ENCODE peak calls at places on chromosomes 1 and 21, in eight cellular contexts. E is sigmoid colon, Q is stomach, H is HepG2, F is breast epithelium, J is prostate gland, S is HCT116, O is transverse colon. W is an unnamed sample. For H3K27me3, the result is how much of the 10 kb centered on the place peaks cover.

GRCh38 chr1:58325797-58326196 is 220.7 kb downstream of the OMA1 start:
- DNase-seq in E (no peak), Q (no peak), H (no peak), F (no peak), J (no peak), S (no peak), O (no peak), W (peak)

GRCh38 chr1:157080714-157081113 is 18.9 kb downstream of the ETV3L start:
- DNase-seq in E (no peak), Q (no peak), H (no peak), F (no peak), J (no peak), S (no peak), O (no peak), W (no peak)

GRCh38 chr1:3610165-3610822 is 1.0 kb downstream of the MEGF6 start:
- DNase-seq in E (no peak), Q (no peak), H (no peak), F (no peak), J (no peak), S (no peak), O (no peak), W (peak)

GRCh38 chr1:201019321-201019977 is 4.1 kb downstream of the KIF21B start:
- DNase-seq in E (no peak), Q (peak), H (peak), F (no peak), J (no peak), S (peak), O (peak), W (no peak)

GRCh38 chr1:11521605-11522399 is 42.8 kb downstream of the DISP3 start:
- DNase-seq in E (peak), Q (no peak), H (no peak), F (peak), J (no peak), S (no peak), O (no peak), W (no peak)

GRCh38 chr1:168455764-168456163 is 88.0 kb downstream of the XCL2 start:
- DNase-seq in E (no peak), Q (no peak), H (no peak), F (no peak), J (no peak), S (no peak), O (no peak), W (no peak)

GRCh38 chr1:3166206-3166918 is 97.4 kb downstream of the PRDM16 start:
- DNase-seq in E (no peak), Q (no peak), H (no peak), F (no peak), J (no peak), S (no peak), O (no peak), W (no peak)

GRCh38 chr1:209769171-209769904 is 13.5 kb downstream of the TRAF3IP3 start:
- DNase-seq in E (peak), Q (no peak), H (no peak), F (no peak), J (no peak), S (no peak), O (peak), W (no peak)

GRCh38 chr21:34280987-34281386 is 82.8 kb upstream of the KCNE2 start:
- DNase-seq in E (peak), Q (no peak), H (no peak), F (no peak), J (no peak), S (no peak), O (no peak), W (no peak)

GRCh38 chr1:75203415-75204277 is 69.5 kb downstream of the LHX8 start:
- DNase-seq in E (no peak), Q (no peak), H (peak), F (no peak), J (no peak), S (peak), O (no peak), W (peak)

GRCh38 chr1:14855278-14855677 is 256.8 kb downstream of the KAZN start:
- DNase-seq in E (no peak), Q (no peak), H (no peak), F (no peak), J (no peak), S (no peak), O (no peak), W (no peak)

GRCh38 chr21:42346441-42346840 is 4.4 kb downstream of the TFF2 start:
- DNase-seq in E (no peak), Q (no peak), H (no peak), F (no peak), J (no peak), S (no peak), O (no peak), W (no peak)

GRCh38 chr1:202806845-202807366 is 1.3 kb downstream of the KDM5B start:
- DNase-seq in E (no peak), Q (no peak), H (no peak), F (no peak), J (peak), S (no peak), O (no peak), W (peak)

GRCh38 chr1:39992229-39992628 is 37.3 kb downstream of the MFSD2A start:
- DNase-seq in E (no peak), Q (no peak), H (no peak), F (no peak), J (no peak), S (no peak), O (no peak), W (no peak)

GRCh38 chr1:157956754-157957153 is 36.7 kb upstream of the KIRREL1 start:
- DNase-seq in E (no peak), Q (no peak), H (no peak), F (no peak), J (no peak), S (no peak), O (no peak), W (no peak)

GRCh38 chr1:2233997-2234761 is 6.1 kb downstream of the SKI start:
- DNase-seq in E (peak), Q (peak), H (peak), F (peak), J (peak), S (no peak), O (peak), W (peak)

GRCh38 chr1:31483012-31483946 is 70.3 kb downstream of the SERINC2 start:
- DNase-seq in E (peak), Q (peak), H (no peak), F (no peak), J (peak), S (no peak), O (peak), W (no peak)

GRCh38 chr21:28426545-28426944 is 566.1 kb downstream of the LTN1 start:
- DNase-seq in E (no peak), Q (no peak), H (no peak), F (no peak), J (no peak), S (no peak), O (no peak), W (no peak)

GRCh38 chr1:21607549-21608529 is 61.3 kb downstream of the RAP1GAP start:
- DNase-seq in E (peak), Q (peak), H (peak), F (no peak), J (peak), S (peak), O (peak), W (peak)

DNA sequence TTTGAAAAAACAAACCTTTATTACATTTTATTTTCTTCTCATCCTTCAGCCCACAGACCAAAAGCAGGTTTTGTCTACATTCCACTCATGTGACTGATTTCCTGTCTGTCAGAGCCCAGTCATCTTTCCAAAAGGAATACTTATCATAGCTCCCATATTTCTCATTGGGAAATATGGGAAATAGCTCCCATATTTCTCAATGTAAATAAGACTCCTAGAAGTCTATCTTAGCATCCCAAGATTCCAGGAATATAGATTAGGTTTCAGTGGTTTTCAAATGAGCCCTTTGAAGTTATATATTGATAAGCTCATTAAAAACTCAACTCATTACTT is 19.1 kb upstream of the NRDC start:
- DNase-seq in E (no peak), Q (no peak), H (no peak), F (no peak), J (no peak), S (peak), O (no peak), W (no peak)
- TF ChIP-seq POLR2AphosphoS5 in E (no peak), Q (no peak), H (no peak), F (no peak), J (no peak), S (no peak), O (no peak), W (no peak)

DNA sequence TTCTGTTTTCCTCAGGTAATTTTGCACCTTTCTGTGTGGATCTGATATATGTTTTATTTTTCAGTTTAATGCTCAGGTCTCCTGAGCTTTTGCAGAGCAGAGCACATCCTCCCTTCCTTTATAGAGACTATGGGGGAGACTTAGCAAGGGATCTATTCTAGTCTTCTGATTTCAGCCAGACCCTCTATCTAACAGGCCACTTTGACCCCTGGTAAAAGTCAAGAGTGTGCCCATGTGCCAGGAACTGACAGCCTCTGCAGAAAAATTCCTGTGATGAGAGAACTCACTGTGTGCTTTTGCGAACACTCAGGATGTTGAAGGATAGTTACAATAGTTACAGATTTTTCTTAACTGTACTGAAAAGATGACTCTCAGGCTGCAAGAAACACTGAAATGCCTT is 123.3 kb downstream of the NOS1AP start:
- DNase-seq in E (no peak), Q (no peak), H (no peak), F (no peak), J (no peak), S (no peak), O (no peak), W (no peak)
- H3K27me3 ChIP-seq in E (under half), Q (under half), H (under half), F (under half), J (under half), S (under half), O (under half), W (under half)

GRCh38 chr1:225747566-225747965 is 30.1 kb upstream of the SRP9 start:
- DNase-seq in E (no peak), Q (no peak), H (no peak), F (no peak), J (no peak), S (no peak), O (no peak), W (no peak)

GRCh38 chr1:225748479-225748878 is 29.1 kb upstream of the SRP9 start:
- DNase-seq in E (no peak), Q (no peak), H (no peak), F (no peak), J (no peak), S (no peak), O (no peak), W (no peak)

GRCh38 chr1:225744745-225745144 is 32.9 kb upstream of the SRP9 start:
- DNase-seq in E (no peak), Q (no peak), H (no peak), F (no peak), J (no peak), S (no peak), O (no peak), W (no peak)

GRCh38 chr1:225745231-225745630 is 32.4 kb upstream of the SRP9 start:
- DNase-seq in E (peak), Q (no peak), H (no peak), F (no peak), J (no peak), S (no peak), O (no peak), W (no peak)

GRCh38 chr1:225746361-225747179 is 31.1 kb upstream of the SRP9 start:
- DNase-seq in E (peak), Q (peak), H (peak), F (peak), J (peak), S (peak), O (peak), W (peak)
- TF ChIP-seq POLR2AphosphoS5 in E (peak), Q (peak), H (peak), F (peak), J (peak), S (peak), O (peak), W (no peak)

GRCh38 chr1:6170116-6170741 is 9.9 kb downstream of the CHD5 start:
- DNase-seq in E (no peak), Q (no peak), H (no peak), F (no peak), J (no peak), S (no peak), O (no peak), W (no peak)
- H3K27me3 ChIP-seq in E (under half), Q (under half), H (under half), F (under half), J (under half), S (under half), O (under half), W (under half)

GRCh38 chr1:236502972-236503639 is 20.7 kb upstream of the LGALS8 start:
- DNase-seq in E (peak), Q (peak), H (peak), F (no peak), J (peak), S (peak), O (peak), W (peak)
- TF ChIP-seq POLR2AphosphoS5 in E (no peak), Q (peak), H (peak), F (no peak), J (peak), S (peak), O (no peak), W (peak)

DNA sequence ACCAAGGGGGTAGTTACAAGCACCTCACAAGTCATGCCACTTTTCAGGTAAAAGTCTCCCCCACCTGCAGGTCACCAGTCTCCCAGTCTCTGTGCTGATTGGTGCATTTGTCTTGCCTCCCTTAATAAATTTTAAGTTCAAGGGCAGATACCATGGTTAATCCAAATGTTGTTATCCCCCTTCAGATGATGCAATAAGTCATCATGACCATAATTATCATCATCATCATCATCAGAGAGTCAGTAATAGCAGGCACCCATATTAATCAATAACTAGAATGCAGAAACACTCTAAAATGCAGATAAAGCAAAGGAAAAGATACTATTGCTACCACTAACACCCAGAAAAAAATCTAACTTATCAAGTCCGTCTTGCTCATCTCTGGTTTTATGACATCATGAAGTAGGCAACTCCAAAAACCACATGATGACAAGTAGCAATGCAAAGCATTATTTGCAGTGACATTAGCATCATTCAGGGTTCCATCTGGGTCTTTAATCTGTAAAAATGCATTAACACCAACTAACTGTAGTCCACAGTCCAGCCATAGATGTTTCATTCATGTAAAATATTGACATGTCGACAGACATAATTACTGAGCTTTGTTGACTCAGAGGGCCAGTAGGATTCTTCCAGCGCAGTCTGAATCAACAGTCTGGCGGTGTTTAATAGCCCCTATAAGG is 492.0 kb upstream of the RUNX1 start:
- DNase-seq in E (no peak), Q (no peak), H (no peak), F (no peak), J (no peak), S (no peak), O (no peak), W (no peak)
- H3K27me3 ChIP-seq in E (under half), Q (under half), H (under half), F (under half), J (under half), S (under half), O (under half), W (under half)

GRCh38 chr1:26197813-26198212 is 7.4 kb downstream of the CATSPER4 start:
- DNase-seq in E (no peak), Q (no peak), H (no peak), F (no peak), J (no peak), S (no peak), O (no peak), W (no peak)

GRCh38 chr1:26200413-26200812 is 10.0 kb downstream of the CATSPER4 start:
- DNase-seq in E (no peak), Q (no peak), H (no peak), F (no peak), J (no peak), S (no peak), O (no peak), W (no peak)

DNA sequence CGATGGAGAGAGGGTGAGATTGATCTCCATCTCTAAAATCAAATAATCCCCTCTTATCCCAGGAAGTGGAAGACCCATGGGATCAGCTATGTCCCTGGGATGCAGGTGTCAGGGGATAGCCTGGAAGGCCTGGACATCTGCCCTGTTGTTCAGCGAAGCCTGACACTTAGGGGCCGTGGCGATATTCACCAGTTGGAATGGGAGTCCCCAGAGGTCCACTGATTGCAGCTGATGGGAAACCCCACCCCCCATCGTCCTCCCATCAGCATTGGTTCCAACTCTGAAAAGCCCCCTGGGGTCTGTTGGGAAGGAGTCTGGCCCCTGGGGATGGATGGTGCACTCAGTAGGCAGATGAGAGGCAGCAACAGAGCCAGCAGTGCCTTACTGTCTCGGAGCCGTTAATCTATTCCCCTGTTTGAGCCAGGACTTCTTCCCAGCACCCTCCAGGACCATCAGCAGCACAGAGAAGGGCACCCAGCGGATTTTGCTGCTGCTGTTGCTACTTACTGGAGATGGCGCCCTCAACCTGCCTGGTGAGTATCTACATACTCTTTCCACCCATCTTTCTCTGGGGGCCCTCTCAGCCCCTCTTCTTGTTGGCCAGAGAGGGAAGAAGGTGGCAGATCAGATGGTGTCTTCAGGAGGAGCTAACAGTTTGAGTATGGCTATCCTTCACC is 13.4 kb downstream of the CATSPER4 start:
- DNase-seq in E (no peak), Q (no peak), H (no peak), F (no peak), J (no peak), S (no peak), O (no peak), W (peak)
- TF ChIP-seq POLR2AphosphoS5 in E (no peak), Q (no peak), H (no peak), F (no peak), J (no peak), S (no peak), O (no peak), W (no peak)